ENCODE peak calls at places on chromosomes 16 and 17, in four cellular contexts. W is gastrocnemius medialis, N is thoracic aorta, Z is lower lobe of right lung. L is an unnamed sample.

GRCh38 chr17:48587276-48588073 is 2.6 kb downstream of the HOXB3 start:
- DNase-seq in Z (no peak), N (no peak), W (no peak), L (no peak)

GRCh38 chr17:64152428-64153125 is 22.6 kb upstream of the ERN1 start:
- DNase-seq in W (no peak), Z (no peak), N (no peak), L (no peak)

GRCh38 chr17:73048170-73048569 is 44.3 kb downstream of the SLC39A11 start:
- DNase-seq in Z (no peak), N (no peak), W (no peak), L (no peak)

GRCh38 chr16:30551781-30552180 is 6.4 kb downstream of the ZNF764 start:
- DNase-seq in W (no peak), Z (peak; percentile 71), N (no peak), L (no peak)

GRCh38 chr16:67100569-67101300 is 9.0 kb upstream of the PHAF1 start:
- DNase-seq in N (no peak), W (no peak), Z (no peak), L (no peak)

GRCh38 chr16:17557480-17557879 is 86.7 kb upstream of the XYLT1 start:
- DNase-seq in W (no peak), N (no peak), Z (no peak), L (no peak)

GRCh38 chr16:4682616-4683254 is 10.6 kb upstream of the NUDT16L1 start:
- DNase-seq in W (peak; percentile 42), N (no peak), Z (peak; percentile 76), L (no peak)

GRCh38 chr17:48187867-48188608 is 80.5 kb downstream of the SNX11 start:
- DNase-seq in W (no peak), N (no peak), Z (no peak), L (no peak)

GRCh38 chr17:39709998-39710964 is 10.4 kb downstream of the ERBB2 start:
- DNase-seq in N (no peak), W (no peak), Z (no peak), L (no peak)

GRCh38 chr17:33560871-33561270 is 267.8 kb upstream of the ASIC2 start:
- DNase-seq in N (no peak), Z (no peak), W (no peak), L (no peak)

GRCh38 chr17:44894642-44895041 is 4.6 kb downstream of the EFTUD2 start:
- DNase-seq in Z (no peak), W (no peak), N (no peak), L (no peak)

GRCh38 chr16:4085405-4085970 is 30.8 kb downstream of the ADCY9 start:
- DNase-seq in N (no peak), W (no peak), Z (no peak), L (no peak)

GRCh38 chr17:10460062-10460461 is 9.3 kb downstream of the MYH4 start:
- DNase-seq in N (no peak), Z (no peak), W (no peak), L (no peak)

GRCh38 chr16:85840395-85840794 is 40.9 kb downstream of the COX4I1 start:
- DNase-seq in Z (no peak), N (no peak), W (no peak), L (no peak)

GRCh38 chr16:85839681-85840240 is 40.3 kb downstream of the COX4I1 start:
- DNase-seq in N (no peak), Z (peak; percentile 43), W (no peak), L (no peak)

GRCh38 chr16:85836706-85837582 is 37.4 kb downstream of the COX4I1 start:
- DNase-seq in N (no peak), Z (peak; percentile 72), W (no peak), L (no peak)

GRCh38 chr16:85838876-85839585 is 39.5 kb downstream of the COX4I1 start:
- DNase-seq in W (no peak), N (no peak), Z (peak; percentile 34), L (no peak)

GRCh38 chr16:85838381-85838780 is 38.9 kb downstream of the COX4I1 start:
- DNase-seq in N (no peak), Z (peak; percentile 48), W (no peak), L (no peak)
- H3K27me3 ChIP-seq in N (no peaks in the 10 kb centered on the region), Z (peaks cover 31% of the 10 kb centered on the region), W (peaks cover 18% of the 10 kb centered on the region), L (no peaks in the 10 kb centered on the region)

DNA sequence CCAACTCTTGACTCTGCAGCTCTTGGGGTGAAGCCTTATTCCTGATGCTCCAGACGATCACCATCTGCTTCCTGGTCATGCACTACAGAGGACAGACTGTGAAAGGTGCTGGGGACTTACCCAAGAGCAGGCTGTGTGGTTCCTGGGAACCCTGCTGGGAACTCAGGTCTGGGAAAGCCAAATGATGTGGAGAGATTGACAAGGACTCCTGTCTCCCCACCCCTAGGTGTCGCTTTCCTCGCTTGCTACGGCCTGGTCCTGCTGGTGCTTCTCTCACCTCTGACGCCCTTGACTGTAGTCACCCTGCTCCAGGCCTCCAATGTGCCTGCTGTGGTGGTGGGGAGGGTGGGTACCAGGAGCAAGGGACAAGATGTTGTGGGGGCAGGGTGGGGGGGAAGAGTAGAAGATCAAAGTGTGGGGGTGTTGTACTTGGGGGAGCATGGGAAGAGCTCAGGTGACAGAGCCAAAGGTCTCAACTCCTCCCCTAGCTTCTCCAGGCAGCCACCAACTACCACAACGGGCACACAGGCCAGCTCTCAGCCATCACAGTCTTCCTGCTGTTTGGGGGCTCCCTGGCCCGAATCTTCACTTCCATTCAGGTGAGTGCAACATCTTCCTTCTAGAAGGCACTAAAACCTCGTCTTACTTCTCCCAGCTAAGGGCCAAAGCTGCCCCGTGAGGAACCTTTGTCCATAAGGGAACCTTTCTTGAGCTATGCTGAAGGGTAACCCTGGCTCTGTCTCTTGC is 3.0 kb downstream of the SOX15 start:
- DNase-seq in Z (no peak), N (no peak), W (peak; percentile 52), L (no peak)
- TF ChIP-seq CTCF in Z (no peak), N (no peak), W (no peak), L (no peak)

GRCh38 chr17:68679882-68680281 is 78.7 kb upstream of the FAM20A start:
- DNase-seq in W (no peak), N (no peak), Z (no peak), L (no peak)

GRCh38 chr17:68686108-68686988 is 85.2 kb upstream of the FAM20A start:
- DNase-seq in W (no peak), N (no peak), Z (no peak), L (no peak)

GRCh38 chr17:68682913-68683312 is 81.7 kb upstream of the FAM20A start:
- DNase-seq in W (no peak), Z (no peak), N (no peak), L (no peak)

GRCh38 chr17:68684860-68685493 is 83.8 kb upstream of the FAM20A start:
- DNase-seq in N (no peak), W (peak; percentile 24), Z (no peak), L (no peak)
- H3K27ac ChIP-seq in N (peak overlapping the region; percentile 78), W (peak overlapping the region; percentile 31), Z (no peak overlapping the region), L (peak overlapping the region; percentile 76)

DNA sequence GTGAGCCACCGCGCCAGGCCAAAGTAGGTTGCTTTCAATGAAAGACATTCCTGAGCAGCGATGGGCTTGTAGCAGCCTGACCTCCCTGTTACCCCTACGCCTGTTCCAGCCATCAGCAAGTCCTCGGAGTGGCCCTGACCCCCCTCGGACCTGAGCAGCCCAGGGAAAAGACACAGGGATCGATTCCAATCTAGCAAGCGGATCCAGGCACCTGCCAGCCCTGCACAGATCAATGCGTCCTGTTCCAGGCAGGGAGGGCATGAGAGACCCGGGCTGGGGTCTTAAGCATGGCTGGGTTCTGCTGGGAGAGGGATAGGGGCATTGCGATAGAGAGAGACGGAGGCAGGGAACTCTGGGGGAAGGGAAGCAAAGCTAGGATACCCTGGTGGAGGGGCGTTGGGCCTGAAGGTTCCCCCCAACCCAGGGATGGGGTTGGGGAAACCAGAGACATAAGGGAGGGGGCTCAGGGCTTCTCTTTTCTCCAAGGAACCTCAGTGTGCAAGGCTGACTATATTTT is 21.9 kb downstream of the SRCIN1 start:
- DNase-seq in Z (no peak), W (no peak), N (no peak), L (no peak)
- H3K27me3 ChIP-seq in Z (peaks cover 70% of the 10 kb centered on the region), W (peaks cover 14% of the 10 kb centered on the region), N (peaks cover 3% of the 10 kb centered on the region), L (peaks cover 5% of the 10 kb centered on the region)

DNA sequence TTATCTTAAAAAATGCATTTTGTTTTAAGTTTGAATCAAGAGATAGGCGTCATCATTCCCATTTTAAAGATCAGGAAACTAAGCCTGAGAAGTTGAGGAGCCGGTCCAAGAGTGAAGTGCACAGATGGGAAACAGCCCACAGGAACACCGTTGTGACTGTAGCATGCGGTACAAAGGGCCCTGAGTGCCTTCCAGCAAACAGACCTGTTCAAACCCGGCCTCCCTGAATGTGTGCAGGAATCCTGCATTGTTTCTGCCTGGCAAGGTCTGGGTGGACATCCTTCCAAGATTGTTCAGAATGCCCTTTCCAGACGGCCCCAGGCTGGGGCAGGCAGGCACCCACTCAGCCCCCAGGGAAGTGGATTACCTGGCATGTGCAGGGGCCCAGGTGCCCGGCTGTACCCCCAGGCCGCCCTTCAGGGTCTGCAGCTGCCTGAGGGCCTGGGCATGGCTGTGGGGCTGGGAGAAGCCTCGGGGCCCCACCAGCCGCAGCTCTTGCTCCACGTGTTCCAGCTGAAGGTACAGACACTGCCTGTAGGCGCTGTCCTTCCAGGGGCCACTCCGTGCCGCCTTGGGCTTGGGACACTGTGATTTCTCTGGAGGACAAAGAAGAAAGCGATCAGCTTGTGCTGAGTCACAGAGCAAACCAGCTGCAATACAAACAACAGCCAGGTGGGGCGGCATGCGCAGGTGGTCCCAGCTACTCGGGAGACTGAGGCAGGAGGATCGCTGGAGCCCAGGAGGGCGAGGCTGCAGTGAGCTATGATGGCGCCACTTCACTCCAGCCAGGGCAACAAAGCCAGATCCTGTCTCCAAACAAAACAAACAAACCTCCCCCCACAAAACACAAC is 45.0 kb upstream of the GCSH start:
- DNase-seq in Z (no peak), N (no peak), W (no peak), L (no peak)
- TF ChIP-seq CTCF in Z (no peak), N (no peak), W (no peak), L (no peak)

GRCh38 chr16:57844416-57845030 is 42.2 kb upstream of the KIFC3 start:
- DNase-seq in W (no peak), Z (no peak), N (no peak), L (no peak)
- H3K27ac ChIP-seq in W (no peak overlapping the region), Z (no peak overlapping the region), N (no peak overlapping the region), L (no peak overlapping the region)

GRCh38 chr17:20735796-20736195 is 156.3 kb downstream of the CDRT15L2 start:
- DNase-seq in N (no peak), Z (no peak), W (no peak), L (no peak)
- H3K27me3 ChIP-seq in N (no peaks in the 10 kb centered on the region), Z (peaks cover 6% of the 10 kb centered on the region), W (no peaks in the 10 kb centered on the region), L (no peaks in the 10 kb centered on the region)